ENCODE peak calls at places on chromosomes 2 and 18, in eight cellular contexts. N, I, S, A, B, Y, G and T are unnamed samples.

GRCh38 chr2:208783184-208783583 is 376.6 kb downstream of the PTH2R start:
- DNase-seq in N (peak), I (no peak), S (no peak), A (no peak), B (no peak), Y (no peak), G (peak), T (no peak)

GRCh38 chr18:72738136-72738535 is 129.7 kb downstream of the NETO1 start:
- DNase-seq in N (no peak), I (peak), S (no peak), A (no peak), B (no peak), Y (no peak), G (no peak), T (no peak)

GRCh38 chr2:127991742-127992141 is 36.1 kb downstream of the SAP130 start:
- DNase-seq in N (no peak), I (no peak), S (no peak), A (no peak), B (no peak), Y (no peak), G (no peak), T (no peak)

GRCh38 chr2:3403587-3404334 is 24.3 kb downstream of the TRAPPC12 start:
- DNase-seq in N (no peak), I (no peak), S (no peak), A (no peak), B (no peak), Y (no peak), G (no peak), T (no peak)

GRCh38 chr2:20182241-20182931 is 42.5 kb downstream of the SDC1 start:
- DNase-seq in N (no peak), I (no peak), S (peak), A (no peak), B (peak), Y (no peak), G (no peak), T (no peak)

GRCh38 chr2:69031466-69031865 is 18.5 kb downstream of the ANTXR1 start:
- DNase-seq in N (no peak), I (no peak), S (no peak), A (no peak), B (no peak), Y (no peak), G (no peak), T (no peak)

GRCh38 chr2:219025637-219026585 is 15.4 kb downstream of the CFAP65 start:
- DNase-seq in N (no peak), I (no peak), S (no peak), A (peak), B (no peak), Y (no peak), G (no peak), T (no peak)

GRCh38 chr2:98867539-98868309 is 68.3 kb downstream of the CRACDL start:
- DNase-seq in N (no peak), I (peak), S (no peak), A (no peak), B (peak), Y (peak), G (no peak), T (no peak)

GRCh38 chr2:54298511-54298910 is 42.5 kb upstream of the TSPYL6 start:
- DNase-seq in N (no peak), I (no peak), S (no peak), A (no peak), B (no peak), Y (no peak), G (no peak), T (no peak)

GRCh38 chr2:203664029-203664755 is 42.2 kb upstream of the CD28 start:
- DNase-seq in N (no peak), I (no peak), S (no peak), A (no peak), B (no peak), Y (no peak), G (peak), T (no peak)

GRCh38 chr2:185279999-185280398 is 458.6 kb upstream of the FSIP2 start:
- DNase-seq in N (no peak), I (peak), S (no peak), A (no peak), B (no peak), Y (no peak), G (no peak), T (no peak)

GRCh38 chr2:227320305-227321094 is 4.6 kb upstream of the MFF start:
- DNase-seq in N (no peak), I (no peak), S (no peak), A (no peak), B (no peak), Y (no peak), G (no peak), T (no peak)

GRCh38 chr2:39874236-39874635 is 95.2 kb upstream of the THUMPD2 start:
- DNase-seq in N (no peak), I (no peak), S (no peak), A (no peak), B (peak), Y (no peak), G (no peak), T (no peak)

GRCh38 chr2:168033966-168034365 is 213.4 kb downstream of the STK39 start:
- DNase-seq in N (no peak), I (no peak), S (no peak), A (no peak), B (no peak), Y (no peak), G (peak), T (no peak)

GRCh38 chr2:74767618-74768017 is 66.3 kb upstream of the HK2 start:
- DNase-seq in N (no peak), I (peak), S (no peak), A (no peak), B (no peak), Y (no peak), G (no peak), T (no peak)

GRCh38 chr2:74849228-74849892 is 15.4 kb downstream of the HK2 start:
- DNase-seq in N (no peak), I (no peak), S (peak), A (no peak), B (no peak), Y (no peak), G (no peak), T (no peak)

GRCh38 chr2:125535089-125535488 is 1120.9 kb upstream of the GYPC start:
- DNase-seq in N (no peak), I (no peak), S (no peak), A (no peak), B (no peak), Y (no peak), G (no peak), T (no peak)

GRCh38 chr2:186543561-186544131 is 46.2 kb upstream of the ITGAV start:
- DNase-seq in N (no peak), I (peak), S (no peak), A (no peak), B (no peak), Y (no peak), G (no peak), T (no peak)

GRCh38 chr18:60936101-60936500 is 397.1 kb upstream of the CDH20 start:
- DNase-seq in N (no peak), I (no peak), S (no peak), A (no peak), B (no peak), Y (no peak), G (no peak), T (no peak)

GRCh38 chr2:157874278-157874825 is 1.8 kb downstream of the ACVR1 start:
- DNase-seq in N (no peak), I (no peak), S (no peak), A (no peak), B (no peak), Y (no peak), G (no peak), T (no peak)

GRCh38 chr2:17245921-17246320 is 272.3 kb downstream of the RAD51AP2 start:
- DNase-seq in N (no peak), I (no peak), S (no peak), A (no peak), B (no peak), Y (no peak), G (no peak), T (no peak)

GRCh38 chr2:96899084-96899735 is 29.3 kb upstream of the SEMA4C start:
- DNase-seq in N (no peak), I (peak), S (no peak), A (no peak), B (no peak), Y (no peak), G (no peak), T (no peak)

GRCh38 chr2:187499941-187500532 is 52.0 kb upstream of the CALCRL start:
- DNase-seq in N (peak), I (peak), S (peak), A (no peak), B (no peak), Y (peak), G (peak), T (no peak)

GRCh38 chr2:8496617-8497016 is 185.2 kb upstream of the ID2 start:
- DNase-seq in N (no peak), I (no peak), S (no peak), A (no peak), B (no peak), Y (no peak), G (no peak), T (no peak)

GRCh38 chr2:231312066-231312465 is 83.4 kb upstream of the B3GNT7 start:
- DNase-seq in N (no peak), I (no peak), S (no peak), A (no peak), B (no peak), Y (no peak), G (no peak), T (no peak)

GRCh38 chr18:3053081-3053480 is 40.1 kb upstream of the LPIN2 start:
- DNase-seq in N (no peak), I (no peak), S (no peak), A (no peak), B (no peak), Y (no peak), G (no peak), T (no peak)

GRCh38 chr2:45647346-45647745 is 4.1 kb upstream of the PRKCE start:
- DNase-seq in N (no peak), I (no peak), S (no peak), A (no peak), B (no peak), Y (no peak), G (no peak), T (no peak)

GRCh38 chr18:54416459-54416858 is 58.8 kb downstream of the C18orf54 start:
- DNase-seq in N (no peak), I (peak), S (no peak), A (no peak), B (peak), Y (peak), G (no peak), T (peak)

GRCh38 chr2:239181074-239181581 is 219.7 kb downstream of the HDAC4 start:
- DNase-seq in N (no peak), I (no peak), S (peak), A (no peak), B (no peak), Y (no peak), G (peak), T (no peak)

GRCh38 chr2:129936334-129936934 is 43.0 kb upstream of the RAB6C start:
- DNase-seq in N (no peak), I (no peak), S (no peak), A (no peak), B (no peak), Y (no peak), G (no peak), T (no peak)

GRCh38 chr2:118992740-118993391 is 50.9 kb downstream of the MARCO start:
- DNase-seq in N (no peak), I (no peak), S (no peak), A (no peak), B (no peak), Y (no peak), G (no peak), T (no peak)

GRCh38 chr2:85419009-85419711 is 646 bp downstream of the SH2D6 start:
- DNase-seq in N (no peak), I (no peak), S (no peak), A (no peak), B (no peak), Y (no peak), G (no peak), T (no peak)

GRCh38 chr18:22741318-22741717 is 191.8 kb upstream of the RBBP8 start:
- DNase-seq in N (no peak), I (no peak), S (no peak), A (no peak), B (no peak), Y (no peak), G (no peak), T (no peak)

GRCh38 chr2:14790041-14790640 is 157.6 kb downstream of the LRATD1 start:
- DNase-seq in N (no peak), I (no peak), S (no peak), A (no peak), B (peak), Y (peak), G (no peak), T (peak)

GRCh38 chr2:74379851-74380789 is at the start of gene DCTN1:
- DNase-seq in N (peak), I (peak), S (no peak), A (peak), B (no peak), Y (peak), G (no peak), T (no peak)

GRCh38 chr2:165032559-165032958 is 77.2 kb upstream of the SLC38A11 start:
- DNase-seq in N (no peak), I (no peak), S (no peak), A (no peak), B (no peak), Y (no peak), G (no peak), T (no peak)

GRCh38 chr2:44918095-44918775 is 23.3 kb upstream of the SIX3 start:
- DNase-seq in N (no peak), I (peak), S (no peak), A (no peak), B (no peak), Y (no peak), G (no peak), T (no peak)

GRCh38 chr2:42101641-42102605 is 54.1 kb downstream of the PKDCC start:
- DNase-seq in N (no peak), I (peak), S (peak), A (no peak), B (peak), Y (peak), G (no peak), T (peak)